ENCODE peak calls at places on chromosomes 3 and 15, in four cellular contexts. F is WTC11, V is HepG2, Y is K562. E is an unnamed sample.

GRCh38 chr15:99324082-99324620 is 72.9 kb downstream of the LRRC28 start:
- DNase-seq in Y (no peak), F (no peak), V (no peak), E (no peak)

GRCh38 chr3:134085034-134085775 is 55.5 kb upstream of the SLCO2A1 start:
- DNase-seq in F (no peak), Y (no peak), V (no peak), E (no peak)

GRCh38 chr3:129015388-129016105 is 14.4 kb downstream of the EFCC1 start:
- DNase-seq in F (no peak), Y (peak), V (no peak), E (no peak)

GRCh38 chr15:55902975-55903374 is 90.4 kb downstream of the NEDD4 start:
- DNase-seq in V (no peak), F (no peak), Y (no peak), E (no peak)

GRCh38 chr3:21747376-21747775 is 3.6 kb downstream of the ZNF385D start:
- DNase-seq in V (no peak), Y (no peak), F (no peak), E (no peak)

GRCh38 chr3:63353383-63353782 is 75.3 kb downstream of the SYNPR start:
- DNase-seq in V (no peak), F (no peak), Y (no peak), E (no peak)

GRCh38 chr3:14329116-14329830 is 73.1 kb upstream of the SLC6A6 start:
- DNase-seq in F (peak), V (no peak), Y (no peak), E (peak)

GRCh38 chr3:72171461-72171860 is 386.5 kb upstream of the PROK2 start:
- DNase-seq in F (no peak), V (no peak), Y (no peak), E (no peak)

GRCh38 chr3:37997791-37998370 is 7.3 kb downstream of the VILL start:
- DNase-seq in Y (no peak), F (no peak), V (no peak), E (no peak)

GRCh38 chr15:39127151-39127815 is 453.6 kb upstream of the THBS1 start:
- DNase-seq in F (no peak), Y (peak), V (no peak), E (no peak)

GRCh38 chr3:109050591-109051167 is 67.3 kb downstream of the MORC1 start:
- DNase-seq in Y (peak), F (no peak), V (peak), E (peak)

GRCh38 chr3:122975163-122975923 is 52.2 kb downstream of the SEMA5B start:
- DNase-seq in Y (no peak), F (peak), V (no peak), E (no peak)

GRCh38 chr15:78016860-78017259 is 60.7 kb downstream of the TBC1D2B start:
- DNase-seq in V (no peak), Y (no peak), F (no peak), E (no peak)

GRCh38 chr3:102163039-102163817 is 271.6 kb upstream of the ZPLD1 start:
- DNase-seq in V (no peak), Y (no peak), F (no peak), E (peak)

DNA sequence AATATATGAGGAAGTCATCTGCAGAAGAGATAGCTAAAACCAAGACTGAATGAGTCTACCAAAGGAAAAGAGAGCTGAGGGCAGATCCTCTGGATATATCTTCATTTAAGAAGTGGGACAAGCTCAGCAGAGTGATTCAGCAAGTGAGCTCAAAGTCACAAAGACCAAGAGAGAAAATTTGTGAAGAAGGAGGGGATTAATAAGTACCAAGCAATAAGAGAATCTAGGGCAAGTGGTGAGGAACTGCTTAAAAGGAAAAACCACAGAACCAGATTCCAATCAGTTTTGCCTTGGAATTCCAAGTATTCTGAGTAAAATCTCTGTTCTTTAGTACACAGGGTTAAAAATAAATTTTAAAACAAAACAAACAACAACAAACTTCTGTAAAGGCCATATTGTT is 3.6 kb downstream of the EHHADH start:
- DNase-seq in F (no peak), V (no peak), Y (no peak), E (no peak)
- TF ChIP-seq ELF4 in F (no peak), V (no peak), Y (no peak), E (no peak)

GRCh38 chr3:30605005-30605404 is 1.4 kb upstream of the TGFBR2 start:
- DNase-seq in F (no peak), V (no peak), Y (no peak), E (no peak)

GRCh38 chr3:30606301-30607031 is at the start of gene TGFBR2:
- DNase-seq in V (peak), Y (peak), F (peak), E (peak)

GRCh38 chr3:30605706-30606300 is 598 bp upstream of the TGFBR2 start:
- DNase-seq in F (no peak), V (no peak), Y (no peak), E (no peak)

GRCh38 chr3:30604566-30604965 is 1.8 kb upstream of the TGFBR2 start:
- DNase-seq in F (no peak), V (no peak), Y (no peak), E (no peak)

DNA sequence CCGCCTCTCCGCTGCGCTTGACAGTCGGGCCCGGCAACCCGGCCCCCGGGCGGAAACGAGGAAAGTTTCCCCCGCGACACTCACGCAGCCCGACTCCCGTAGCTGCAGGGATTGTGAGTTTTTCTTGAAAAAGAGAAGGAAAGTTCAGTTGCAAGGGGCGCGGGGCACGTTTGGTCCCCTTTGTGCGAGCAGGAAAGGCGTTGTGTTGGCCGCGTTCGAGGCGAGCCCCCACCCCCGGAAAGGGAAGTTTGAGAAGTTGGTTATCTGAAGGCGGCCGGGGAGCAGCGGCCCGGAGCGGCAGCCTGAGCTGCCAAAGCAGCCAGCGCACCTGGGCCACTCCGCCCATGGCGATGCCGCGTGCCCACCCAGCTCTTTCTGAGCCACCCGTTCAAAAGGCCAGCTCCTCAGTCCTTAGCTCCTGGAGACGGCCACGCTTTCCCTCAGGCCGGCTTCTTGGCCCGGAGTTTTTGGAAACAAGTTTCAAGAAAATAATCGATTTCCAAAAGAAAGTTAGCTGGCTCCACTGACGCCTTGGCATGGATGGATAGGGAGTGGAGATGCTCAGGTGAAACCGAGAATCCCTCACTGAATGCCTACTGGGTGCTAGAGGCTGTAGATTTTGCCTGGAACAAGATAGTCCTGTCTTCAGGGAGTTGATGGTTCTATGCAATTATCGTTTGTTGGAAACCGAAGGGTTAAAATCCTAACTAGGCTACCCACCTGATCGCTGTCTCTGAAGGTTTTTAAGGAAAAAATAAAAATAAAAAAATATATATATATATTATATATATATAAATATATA is 832 bp downstream of the TGFBR2 start:
- DNase-seq in F (peak), Y (peak), V (no peak), E (peak)
- TF ChIP-seq SP1 in F (no peak), Y (no peak), V (no peak), E (no peak)

GRCh38 chr3:126127452-126127851 is 43.5 kb upstream of the SLC41A3 start:
- DNase-seq in Y (no peak), F (peak), V (no peak), E (no peak)
- TF ChIP-seq ELF4 in Y (no peak), F (no peak), V (no peak), E (no peak)

GRCh38 chr3:170356596-170357175 is 829 bp upstream of the SKIL start:
- DNase-seq in V (peak), Y (peak), F (peak), E (peak)
- TF ChIP-seq SP1 in V (no peak), Y (no peak), F (peak), E (no peak)

GRCh38 chr3:58568572-58569286 is 8.5 kb downstream of the FAM107A start:
- DNase-seq in V (peak), Y (peak), F (peak), E (peak)

GRCh38 chr3:58565621-58566397 is 11.4 kb downstream of the FAM107A start:
- DNase-seq in F (peak), Y (no peak), V (no peak), E (no peak)

GRCh38 chr3:58566398-58567250 is 10.6 kb downstream of the FAM107A start:
- DNase-seq in V (no peak), F (no peak), Y (no peak), E (no peak)

GRCh38 chr3:58569287-58570001 is 7.7 kb downstream of the FAM107A start:
- DNase-seq in Y (no peak), F (no peak), V (no peak), E (no peak)

DNA sequence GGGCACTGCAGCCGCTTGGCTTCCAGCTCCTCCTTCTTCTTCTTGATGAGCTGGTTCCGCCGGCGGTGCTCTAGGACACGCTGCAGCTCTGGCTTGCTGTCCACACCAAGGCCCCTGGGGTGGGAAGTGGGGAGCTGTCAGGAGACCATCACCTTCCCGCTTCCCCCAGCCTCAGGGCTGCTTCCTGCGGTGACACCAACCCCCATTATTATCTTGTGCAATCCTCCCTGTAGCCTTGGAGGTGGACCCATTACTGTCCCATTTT is 10.0 kb downstream of the FAM107A start:
- DNase-seq in V (no peak), F (no peak), Y (no peak), E (no peak)
- TF ChIP-seq ELF4 in V (no peak), F (no peak), Y (no peak), E (no peak)

E was measured in HEK293T.